ENCODE peak calls at places on chromosomes 12 and 14, in four cellular contexts. D is uterus, I is tibial artery, M is testis. O is an unnamed sample.

GRCh38 chr12:52417742-52418141 is 11.6 kb upstream of the KRT82 start:
- DNase-seq in M (no peak), I (no peak), D (no peak), O (no peak)

GRCh38 chr12:5912437-5913334 is 32.4 kb downstream of the ANO2 start:
- DNase-seq in M (no peak), I (peak; percentile 41), D (no peak), O (no peak)

GRCh38 chr14:51744372-51745150 is 92.9 kb downstream of the FRMD6 start:
- DNase-seq in M (no peak), I (no peak), D (no peak), O (no peak)

GRCh38 chr14:74627071-74627470 is 15.0 kb upstream of the LTBP2 start:
- DNase-seq in I (no peak), M (no peak), D (no peak), O (no peak)

GRCh38 chr12:103665971-103666370 is 78.9 kb downstream of the STAB2 start:
- DNase-seq in I (no peak), D (no peak), M (no peak), O (no peak)

GRCh38 chr14:105882626-105883025 is 356.2 kb downstream of the TMEM121 start:
- DNase-seq in M (no peak), D (peak; percentile 5), I (peak; percentile 35), O (peak; percentile 13)

GRCh38 chr14:57835751-57836150 is 30.1 kb downstream of the SLC35F4 start:
- DNase-seq in I (no peak), M (no peak), D (no peak), O (no peak)

GRCh38 chr14:61662437-61663311 is 32.6 kb upstream of the HIF1A start:
- DNase-seq in M (no peak), I (no peak), D (no peak), O (peak; percentile 46)

GRCh38 chr12:124157416-124157815 is 137.5 kb upstream of the RFLNA start:
- DNase-seq in M (no peak), I (no peak), D (no peak), O (no peak)

GRCh38 chr14:90408713-90409112 is 11.9 kb downstream of the CALM1 start:
- DNase-seq in M (no peak), I (no peak), D (no peak), O (no peak)

GRCh38 chr14:60653388-60653690 is 4.1 kb upstream of the SIX1 start:
- DNase-seq in M (no peak), D (no peak), I (no peak), O (peak; percentile 48)
- H3K4me1 ChIP-seq in M (peaks cover 17% of the 10 kb centered on the region), D (no peaks in the 10 kb centered on the region), I (no peaks in the 10 kb centered on the region), O (peaks cover 43% of the 10 kb centered on the region)

DNA sequence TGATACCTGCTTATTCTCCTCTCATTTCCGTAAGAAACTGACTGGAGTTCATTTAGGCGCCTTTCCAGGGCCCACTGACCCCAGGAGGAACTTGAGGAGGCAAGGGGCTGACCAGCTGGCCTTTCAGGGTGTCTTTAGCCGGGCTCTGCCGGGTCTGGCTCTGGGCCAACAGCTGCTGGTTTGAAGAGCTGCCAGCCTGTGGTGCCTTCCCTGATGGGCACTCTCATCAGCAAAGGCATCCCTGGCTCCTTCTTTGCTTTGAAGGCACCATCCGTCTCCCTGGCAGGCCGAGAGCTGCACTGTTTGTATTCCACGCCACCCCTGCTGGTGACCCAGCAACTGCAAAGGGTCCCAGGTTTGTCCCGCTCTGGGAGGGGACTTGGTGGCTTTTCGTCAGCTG is 42.0 kb downstream of the IQSEC3 start:
- DNase-seq in M (peak; percentile 34), I (peak; percentile 62), D (no peak), O (no peak)
- H3K4me1 ChIP-seq in M (no peaks in the 10 kb centered on the region), I (no peaks in the 10 kb centered on the region), D (no peaks in the 10 kb centered on the region), O (no peaks in the 10 kb centered on the region)

DNA sequence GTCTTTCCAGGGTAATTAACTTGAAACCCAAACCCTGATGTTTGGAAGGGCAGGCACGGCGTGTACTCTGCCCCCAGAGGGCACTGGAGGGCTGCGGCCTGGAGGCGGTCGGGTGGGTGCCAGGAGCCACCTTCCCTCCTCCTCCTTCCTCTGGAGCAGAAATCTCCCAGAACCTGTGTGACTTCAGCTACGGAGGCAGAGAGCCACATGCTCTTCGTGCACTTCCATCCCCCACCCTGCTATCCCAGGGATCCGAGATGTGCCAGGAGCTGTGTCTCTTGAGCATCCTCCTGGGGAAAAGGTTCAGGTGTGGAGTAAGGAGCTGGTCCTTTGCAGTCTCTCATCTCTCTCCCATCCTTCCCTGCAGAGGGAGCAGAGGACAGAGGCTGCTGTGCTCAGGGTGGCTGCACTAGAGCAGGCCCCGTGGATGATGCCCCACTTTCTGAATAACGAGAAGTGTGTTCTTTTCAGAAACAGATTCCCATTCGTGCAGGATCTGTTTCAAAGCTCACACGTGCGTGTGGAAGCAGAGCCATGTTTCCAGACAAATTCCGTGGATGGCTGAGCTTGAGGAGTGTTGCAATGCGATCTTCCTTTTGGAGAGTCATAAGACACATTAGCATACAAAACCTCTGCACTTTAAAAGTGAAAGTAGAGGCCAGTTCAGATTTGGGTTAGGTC is 162.9 kb downstream of the ADGRD1 start:
- DNase-seq in D (peak; percentile 52), I (no peak), M (peak; percentile 55), O (no peak)
- H3K4me1 ChIP-seq in D (no peaks in the 10 kb centered on the region), I (no peaks in the 10 kb centered on the region), M (peaks cover 41% of the 10 kb centered on the region), O (no peaks in the 10 kb centered on the region)

DNA sequence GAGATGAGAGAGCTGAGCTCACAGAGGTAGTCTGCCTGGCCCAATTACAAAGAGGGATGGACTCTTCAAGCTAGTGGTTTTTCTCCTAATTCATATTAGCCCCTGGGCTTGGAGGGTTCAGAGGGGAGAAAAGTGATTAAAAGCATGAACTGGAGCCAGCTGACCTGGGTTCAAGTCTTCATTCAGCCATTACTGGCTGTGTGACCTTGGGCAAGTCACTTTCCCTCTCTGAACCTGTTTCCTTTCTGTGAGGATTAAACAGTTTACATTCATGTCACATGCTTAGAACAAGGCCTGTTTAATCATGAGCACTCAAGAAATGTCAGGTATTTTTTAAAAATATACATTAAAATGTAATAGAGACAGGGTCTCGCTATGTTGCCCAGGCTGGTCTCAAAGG is 7.2 kb upstream of the POP5 start:
- DNase-seq in I (no peak), D (no peak), M (no peak), O (no peak)
- H3K4me1 ChIP-seq in I (no peaks in the 10 kb centered on the region), D (no peaks in the 10 kb centered on the region), M (peaks cover 20% of the 10 kb centered on the region), O (peaks cover 17% of the 10 kb centered on the region)

GRCh38 chr12:50258167-50258551 is 25.2 kb downstream of the LIMA1 start:
- DNase-seq in M (peak; percentile 53), D (no peak), I (peak; percentile 83), O (no peak)
- H3K4me1 ChIP-seq in M (peaks cover 22% of the 10 kb centered on the region), D (no peaks in the 10 kb centered on the region), I (no peaks in the 10 kb centered on the region), O (peaks cover 16% of the 10 kb centered on the region)

DNA sequence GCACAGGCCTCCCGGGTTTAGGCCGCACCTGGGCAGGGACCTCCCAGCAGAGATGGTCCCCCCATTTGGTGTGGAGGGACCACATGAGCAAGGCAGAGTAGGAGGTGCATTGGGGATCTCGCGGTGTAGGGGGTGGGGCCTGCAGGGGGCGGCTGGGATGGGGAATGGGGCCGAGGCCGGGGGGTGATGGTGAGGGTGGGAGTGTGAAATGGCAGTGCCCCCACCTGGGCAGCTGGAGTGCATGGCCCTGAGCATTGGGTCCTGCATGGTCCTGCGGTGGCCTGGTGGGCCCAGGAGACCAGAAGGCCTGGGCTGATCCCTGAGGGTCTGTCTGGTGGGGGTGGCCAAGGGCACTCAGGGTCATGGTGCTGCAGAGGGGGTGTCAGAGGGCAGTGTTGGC is 111.8 kb downstream of the KIF26A start:
- DNase-seq in I (peak; percentile 39), D (no peak), M (no peak), O (no peak)
- H3K4me1 ChIP-seq in I (no peaks in the 10 kb centered on the region), D (no peaks in the 10 kb centered on the region), M (no peaks in the 10 kb centered on the region), O (no peaks in the 10 kb centered on the region)

DNA sequence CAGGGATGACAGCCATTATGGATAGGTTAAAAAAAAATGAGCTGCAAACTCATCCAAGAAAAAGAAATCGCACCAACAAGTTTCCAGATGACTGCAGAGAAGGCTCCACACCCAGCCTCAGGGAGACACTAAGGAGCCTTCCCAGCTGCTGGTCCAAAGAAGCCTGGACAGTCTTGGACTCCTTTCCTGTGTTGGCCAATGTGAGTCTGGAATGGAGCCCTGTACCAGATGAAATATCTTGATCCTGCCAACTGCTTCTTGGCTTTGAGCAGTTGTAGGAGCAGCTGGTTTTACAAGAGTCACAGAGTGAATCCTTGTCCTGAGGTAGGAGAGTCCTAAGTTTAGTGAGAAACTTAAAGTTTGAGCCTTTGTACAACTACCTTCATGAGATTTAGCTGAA is 44.4 kb downstream of the SLC38A1 start:
- DNase-seq in M (no peak), D (peak; percentile 71), I (peak; percentile 88), O (no peak)
- H3K4me1 ChIP-seq in M (no peaks in the 10 kb centered on the region), D (no peaks in the 10 kb centered on the region), I (no peaks in the 10 kb centered on the region), O (peaks cover 61% of the 10 kb centered on the region)

GRCh38 chr14:59036134-59036533 is 152.3 kb upstream of the DAAM1 start:
- DNase-seq in I (no peak), D (no peak), M (no peak), O (no peak)
- H3K4me1 ChIP-seq in I (no peaks in the 10 kb centered on the region), D (no peaks in the 10 kb centered on the region), M (no peaks in the 10 kb centered on the region), O (no peaks in the 10 kb centered on the region)

GRCh38 chr14:68973639-68974038 is 5.5 kb downstream of the ACTN1 start:
- DNase-seq in D (no peak), M (no peak), I (no peak), O (no peak)

GRCh38 chr14:68970736-68971135 is 8.4 kb downstream of the ACTN1 start:
- DNase-seq in I (no peak), D (no peak), M (no peak), O (no peak)

GRCh38 chr14:68970096-68970612 is 8.9 kb downstream of the ACTN1 start:
- DNase-seq in I (no peak), D (no peak), M (no peak), O (no peak)

GRCh38 chr14:68972507-68973272 is 6.4 kb downstream of the ACTN1 start:
- DNase-seq in M (no peak), I (no peak), D (no peak), O (no peak)

GRCh38 chr14:68971411-68972035 is 7.6 kb downstream of the ACTN1 start:
- DNase-seq in I (no peak), M (no peak), D (no peak), O (no peak)
- H3K4me1 ChIP-seq in I (peaks cover 4% of the 10 kb centered on the region), M (peaks cover 44% of the 10 kb centered on the region), D (peaks cover 34% of the 10 kb centered on the region), O (peaks cover 83% of the 10 kb centered on the region)

O was measured in left lung.